ENCODE peak calls at places on chromosomes 5 and 9, in nine cellular contexts. X is fibroblast of lung, E is astrocyte, T is IMR-90, H is MM.1S, W is A549, G is neuronal stem cell, I is pancreas, N is cardiac muscle cell. F is an unnamed sample. For H3K4me1, the result is how much of the 10 kb centered on the place peaks cover.

GRCh38 chr5:138573949-138574670 is 1.1 kb downstream of the HSPA9 start:
- DNase-seq in X (peak), E (peak), T (peak), H (no peak), W (no peak), G (no peak), I (no peak), N (no peak), F (no peak)

GRCh38 chr5:42912184-42912766 is 100.6 kb upstream of the SELENOP start:
- DNase-seq in X (peak), E (peak), T (peak), H (peak), W (peak), G (no peak), I (no peak), N (peak), F (no peak)

GRCh38 chr9:121121582-121122087 is 46.9 kb downstream of the CNTRL start:
- DNase-seq in X (peak), E (peak), T (peak), H (peak), W (peak), G (peak), I (peak), N (peak), F (peak)

GRCh38 chr5:52605992-52606321 is 181.8 kb upstream of the ITGA1 start:
- DNase-seq in X (no peak), E (no peak), T (no peak), H (no peak), W (no peak), G (no peak), I (no peak), N (no peak), F (no peak)

GRCh38 chr5:127186657-127187056 is 103.9 kb upstream of the MEGF10 start:
- DNase-seq in X (peak), E (no peak), T (no peak), H (no peak), W (peak), G (no peak), I (no peak), N (no peak), F (no peak)

GRCh38 chr9:15576350-15577050 is 23.7 kb downstream of the CCDC171 start:
- DNase-seq in X (no peak), E (no peak), T (peak), H (no peak), W (no peak), G (no peak), I (no peak), N (peak), F (no peak)

GRCh38 chr5:129904102-129904666 is at the start of gene CHSY3:
- DNase-seq in X (peak), E (peak), T (peak), H (peak), W (peak), G (peak), I (peak), N (peak), F (peak)

GRCh38 chr5:170420809-170421412 is 31.7 kb upstream of the KCNMB1 start:
- DNase-seq in X (peak), E (peak), T (peak), H (peak), W (peak), G (peak), I (peak), N (peak), F (peak)

GRCh38 chr9:124810513-124811355 is 33.8 kb downstream of the OLFML2A start:
- DNase-seq in X (peak), E (peak), T (peak), H (no peak), W (peak), G (peak), I (no peak), N (peak), F (no peak)

GRCh38 chr5:22734907-22735306 is 118.2 kb downstream of the CDH12 start:
- DNase-seq in X (no peak), E (no peak), T (no peak), H (no peak), W (no peak), G (no peak), I (no peak), N (no peak), F (no peak)

GRCh38 chr5:151182976-151183375 is 25.4 kb upstream of the ANXA6 start:
- DNase-seq in X (no peak), E (no peak), T (no peak), H (no peak), W (no peak), G (no peak), I (no peak), N (no peak), F (no peak)

GRCh38 chr5:145752947-145753346 is 82.2 kb downstream of the PRELID2 start:
- DNase-seq in X (peak), E (peak), T (peak), H (no peak), W (no peak), G (no peak), I (no peak), N (peak), F (no peak)

GRCh38 chr5:159639590-159639989 is 276.7 kb upstream of the ADRA1B start:
- DNase-seq in X (no peak), E (no peak), T (no peak), H (no peak), W (no peak), G (no peak), I (no peak), N (peak), F (no peak)

GRCh38 chr5:80960531-80961375 is 590 bp downstream of the RASGRF2 start:
- DNase-seq in X (peak), E (no peak), T (peak), H (no peak), W (peak), G (peak), I (no peak), N (peak), F (peak)

GRCh38 chr5:55307383-55308253 is at the start of the genes DHX29 and MTREX:
- DNase-seq in X (peak), E (peak), T (peak), H (peak), W (peak), G (peak), I (peak), N (peak), F (peak)

GRCh38 chr5:74673011-74673790 is 11.8 kb upstream of the HEXB start:
- DNase-seq in X (peak), E (no peak), T (peak), H (peak), W (peak), G (no peak), I (no peak), N (peak), F (no peak)

GRCh38 chr5:149846021-149846420 is 98.6 kb downstream of the PDE6A start:
- DNase-seq in X (no peak), E (no peak), T (no peak), H (no peak), W (no peak), G (no peak), I (no peak), N (no peak), F (no peak)

GRCh38 chr5:79547982-79548381 is 34.0 kb upstream of the HOMER1 start:
- DNase-seq in X (no peak), E (no peak), T (no peak), H (no peak), W (no peak), G (no peak), I (peak), N (no peak), F (no peak)

GRCh38 chr9:127196826-127197145 is 67.8 kb upstream of the GARNL3 start:
- DNase-seq in X (no peak), E (no peak), T (no peak), H (no peak), W (no peak), G (no peak), I (no peak), N (no peak), F (no peak)

GRCh38 chr5:125499969-125500368 is 753.5 kb upstream of the ZNF608 start:
- DNase-seq in X (no peak), E (no peak), T (no peak), H (no peak), W (no peak), G (no peak), I (no peak), N (no peak), F (no peak)

GRCh38 chr5:137250421-137250820 is 248.7 kb downstream of the SPOCK1 start:
- DNase-seq in X (no peak), E (no peak), T (no peak), H (no peak), W (no peak), G (no peak), I (no peak), N (no peak), F (no peak)

GRCh38 chr5:159061834-159062530 is 37.7 kb downstream of the EBF1 start:
- DNase-seq in X (no peak), E (no peak), T (no peak), H (no peak), W (no peak), G (peak), I (no peak), N (peak), F (no peak)

GRCh38 chr9:125376261-125377226 is 114.9 kb downstream of the GAPVD1 start:
- DNase-seq in X (no peak), E (no peak), T (no peak), H (no peak), W (no peak), G (no peak), I (peak), N (no peak), F (no peak)

GRCh38 chr5:175868348-175868723 is 3.0 kb upstream of the CPLX2 start:
- DNase-seq in X (no peak), E (no peak), T (no peak), H (no peak), W (no peak), G (no peak), I (no peak), N (no peak), F (no peak)

GRCh38 chr5:90612930-90613329 is 54.3 kb downstream of the ADGRV1 start:
- DNase-seq in X (no peak), E (no peak), T (no peak), H (peak), W (no peak), G (no peak), I (no peak), N (no peak), F (no peak)

GRCh38 chr5:75016896-75017295 is 35.5 kb downstream of the GCNT4 start:
- DNase-seq in X (no peak), E (no peak), T (no peak), H (no peak), W (no peak), G (no peak), I (no peak), N (no peak), F (no peak)

GRCh38 chr9:96599298-96599697 is 20.3 kb downstream of the CDC14B start:
- DNase-seq in X (no peak), E (no peak), T (peak), H (no peak), W (no peak), G (no peak), I (no peak), N (peak), F (no peak)

GRCh38 chr9:89602978-89603628 is 1.7 kb upstream of the GADD45G start:
- DNase-seq in X (peak), E (peak), T (peak), H (peak), W (peak), G (peak), I (peak), N (peak), F (peak)

GRCh38 chr5:135240781-135241360 is 158.2 kb downstream of the MACROH2A1 start:
- DNase-seq in X (no peak), E (no peak), T (no peak), H (no peak), W (no peak), G (no peak), I (no peak), N (no peak), F (no peak)

GRCh38 chr5:146751781-146752401 is 126.7 kb downstream of the PPP2R2B start:
- DNase-seq in X (no peak), E (no peak), T (no peak), H (peak), W (no peak), G (no peak), I (no peak), N (no peak), F (peak)

GRCh38 chr5:143135832-143136551 is 267.5 kb downstream of the NR3C1 start:
- DNase-seq in X (peak), E (peak), T (peak), H (no peak), W (no peak), G (no peak), I (no peak), N (peak), F (peak)

GRCh38 chr5:41790038-41790776 is 80.0 kb downstream of the OXCT1 start:
- DNase-seq in X (peak), E (peak), T (peak), H (no peak), W (no peak), G (no peak), I (no peak), N (no peak), F (no peak)

GRCh38 chr9:127796225-127796813 is 6.4 kb upstream of the FPGS start:
- DNase-seq in X (peak), E (peak), T (peak), H (peak), W (no peak), G (no peak), I (peak), N (no peak), F (peak)

GRCh38 chr5:173243808-173244305 is 8.9 kb upstream of the NKX2-5 start:
- DNase-seq in X (no peak), E (no peak), T (no peak), H (no peak), W (peak), G (no peak), I (no peak), N (no peak), F (no peak)

GRCh38 chr5:134004626-134005414 is at the start of gene VDAC1:
- DNase-seq in X (peak), E (peak), T (peak), H (peak), W (peak), G (peak), I (peak), N (peak), F (peak)

GRCh38 chr5:88813805-88814584 is 69.0 kb downstream of the MEF2C start:
- DNase-seq in X (no peak), E (no peak), T (no peak), H (no peak), W (no peak), G (no peak), I (no peak), N (no peak), F (no peak)

GRCh38 chr5:102794677-102795331 is 39.7 kb downstream of the PAM start:
- DNase-seq in X (no peak), E (no peak), T (no peak), H (no peak), W (no peak), G (no peak), I (no peak), N (no peak), F (no peak)

GRCh38 chr5:68287631-68287975 is 72.0 kb downstream of the PIK3R1 start:
- DNase-seq in X (no peak), E (no peak), T (no peak), H (no peak), W (no peak), G (no peak), I (no peak), N (no peak), F (no peak)

GRCh38 chr5:68290260-68290674 is 74.7 kb downstream of the PIK3R1 start:
- DNase-seq in X (peak), E (peak), T (peak), H (no peak), W (no peak), G (no peak), I (no peak), N (peak), F (peak)

GRCh38 chr5:68287976-68288755 is 72.6 kb downstream of the PIK3R1 start:
- DNase-seq in X (peak), E (peak), T (peak), H (peak), W (peak), G (peak), I (peak), N (peak), F (peak)

GRCh38 chr5:68289576-68289975 is 74.0 kb downstream of the PIK3R1 start:
- DNase-seq in X (no peak), E (no peak), T (no peak), H (no peak), W (no peak), G (no peak), I (no peak), N (no peak), F (no peak)

GRCh38 chr5:68288756-68289134 is 73.2 kb downstream of the PIK3R1 start:
- DNase-seq in X (no peak), E (peak), T (no peak), H (no peak), W (no peak), G (no peak), I (peak), N (no peak), F (no peak)
- H3K4me1 ChIP-seq in X (under half), E (under half), T (under half), H (under half), W (half or more), G (under half), I (under half), N (under half), F (under half)

GRCh38 chr5:33261305-33261704 is 179.5 kb upstream of the TARS1 start:
- DNase-seq in X (peak), E (peak), T (peak), H (no peak), W (no peak), G (no peak), I (no peak), N (peak), F (no peak)

GRCh38 chr5:33260098-33260497 is 180.7 kb upstream of the TARS1 start:
- DNase-seq in X (peak), E (peak), T (peak), H (no peak), W (no peak), G (no peak), I (no peak), N (peak), F (no peak)

GRCh38 chr5:33257807-33258491 is 182.8 kb upstream of the TARS1 start:
- DNase-seq in X (peak), E (peak), T (peak), H (no peak), W (peak), G (no peak), I (no peak), N (peak), F (no peak)

GRCh38 chr5:33261747-33262146 is 179.0 kb upstream of the TARS1 start:
- DNase-seq in X (no peak), E (no peak), T (no peak), H (no peak), W (no peak), G (no peak), I (no peak), N (no peak), F (no peak)

GRCh38 chr5:33258553-33258952 is 182.2 kb upstream of the TARS1 start:
- DNase-seq in X (peak), E (peak), T (peak), H (no peak), W (no peak), G (no peak), I (no peak), N (no peak), F (no peak)
- H3K27ac ChIP-seq in X (no peak), E (peak), T (no peak), H (no peak), W (no peak), G (no peak), I (no peak), N (no peak), F (no peak)

GRCh38 chr9:105475302-105475701 is 27.5 kb downstream of the FSD1L start:
- DNase-seq in X (peak), E (peak), T (peak), H (no peak), W (peak), G (no peak), I (no peak), N (peak), F (peak)

GRCh38 chr9:105468875-105469274 is 21.0 kb downstream of the FSD1L start:
- DNase-seq in X (no peak), E (no peak), T (no peak), H (no peak), W (no peak), G (no peak), I (no peak), N (no peak), F (no peak)

DNA sequence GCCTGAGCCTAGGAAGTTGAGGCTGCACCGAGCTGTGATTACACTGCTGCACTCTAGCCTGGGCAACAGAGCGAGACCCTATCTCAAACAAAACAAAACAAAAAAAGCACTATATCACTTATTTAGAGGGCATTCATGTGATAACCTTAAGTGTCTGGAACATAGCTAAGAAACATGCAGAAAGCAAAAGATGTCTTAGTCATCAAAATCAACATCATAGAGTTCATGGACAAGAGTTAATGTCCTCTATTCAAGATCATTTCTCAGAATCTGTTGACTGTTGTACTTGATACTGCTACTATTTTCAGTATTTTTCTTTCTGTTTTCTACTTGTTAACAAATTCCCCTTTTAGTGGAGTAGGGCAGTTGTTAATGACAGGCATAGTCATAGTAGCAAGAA is 25.4 kb downstream of the FSD1L start:
- DNase-seq in X (no peak), E (no peak), T (no peak), H (no peak), W (no peak), G (no peak), I (no peak), N (no peak), F (no peak)
- H3K4me3 ChIP-seq in X (no peak), E (no peak), T (no peak), H (no peak), W (no peak), G (no peak), I (no peak), N (no peak), F (no peak)

GRCh38 chr5:59040007-59040803 is 457.3 kb downstream of the RAB3C start:
- DNase-seq in X (no peak), E (no peak), T (no peak), H (no peak), W (peak), G (no peak), I (no peak), N (peak), F (peak)

GRCh38 chr5:59040804-59041201 is 457.9 kb downstream of the RAB3C start:
- DNase-seq in X (no peak), E (no peak), T (no peak), H (no peak), W (peak), G (no peak), I (no peak), N (no peak), F (no peak)

GRCh38 chr5:59039003-59039295 is 456.1 kb downstream of the RAB3C start:
- DNase-seq in X (no peak), E (no peak), T (no peak), H (no peak), W (no peak), G (peak), I (no peak), N (no peak), F (no peak)

GRCh38 chr5:59038169-59039002 is 455.5 kb downstream of the RAB3C start:
- DNase-seq in X (no peak), E (no peak), T (peak), H (no peak), W (peak), G (no peak), I (no peak), N (peak), F (no peak)

GRCh38 chr5:59039296-59040006 is 456.6 kb downstream of the RAB3C start:
- DNase-seq in X (peak), E (peak), T (peak), H (peak), W (peak), G (peak), I (peak), N (peak), F (peak)
- H3K4me1 ChIP-seq in X (under half), E (under half), T (under half), H (under half), W (under half), G (under half), I (under half), N (under half), F (under half)

GRCh38 chr5:109313123-109313522 is 96.7 kb downstream of the PJA2 start:
- DNase-seq in X (no peak), E (no peak), T (no peak), H (no peak), W (no peak), G (no peak), I (no peak), N (no peak), F (no peak)
- H3K27ac ChIP-seq in X (no peak), E (no peak), T (no peak), H (no peak), W (no peak), G (no peak), I (peak), N (no peak), F (no peak)

GRCh38 chr9:116394070-116394469 is 240.5 kb downstream of the PAPPA start:
- DNase-seq in X (no peak), E (no peak), T (no peak), H (no peak), W (no peak), G (no peak), I (no peak), N (no peak), F (no peak)
- H3K4me3 ChIP-seq in X (no peak), E (no peak), T (no peak), H (no peak), W (no peak), G (no peak), I (no peak), N (no peak), F (no peak)

GRCh38 chr9:136698681-136699246 is 11.5 kb upstream of the AGPAT2 start:
- DNase-seq in X (no peak), E (no peak), T (no peak), H (no peak), W (no peak), G (no peak), I (no peak), N (no peak), F (no peak)
- H3K4me1 ChIP-seq in X (under half), E (under half), T (under half), H (under half), W (under half), G (under half), I (under half), N (under half), F (under half)

DNA sequence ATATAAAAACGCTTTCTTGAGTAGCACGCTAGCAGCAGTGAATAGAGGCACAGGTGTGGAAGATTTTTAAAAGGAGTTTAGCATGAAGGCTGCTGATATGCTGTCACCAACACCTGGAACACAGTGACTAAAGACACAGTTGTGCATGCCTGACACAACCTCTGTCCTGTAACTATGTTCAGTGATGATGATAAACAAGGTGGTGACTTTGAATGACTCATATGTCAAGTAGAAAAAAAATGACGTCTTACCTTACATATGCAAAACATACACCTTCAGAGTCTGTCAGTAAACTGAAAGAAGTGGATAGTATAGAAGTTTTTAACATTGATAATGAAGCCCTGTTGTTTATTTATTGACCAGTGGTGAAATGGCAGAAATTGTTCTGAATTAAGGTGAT is 66.2 kb upstream of the ADCY2 start:
- DNase-seq in X (peak), E (peak), T (no peak), H (no peak), W (no peak), G (no peak), I (no peak), N (no peak), F (peak)
- H3K27ac ChIP-seq in X (no peak), E (no peak), T (no peak), H (no peak), W (no peak), G (no peak), I (no peak), N (no peak), F (no peak)